ENCODE peak calls at places on chromosomes 7 and 10, in four cellular contexts. I, G, C and S are unnamed samples.

GRCh38 chr10:118500477-118501104 is 94.9 kb downstream of the PRLHR start:
- DNase-seq in I (no peak), G (no peak), C (no peak), S (no peak)

GRCh38 chr7:130897515-130898419 is 163.8 kb upstream of the KLF14 start:
- DNase-seq in I (peak), G (no peak), C (no peak), S (no peak)

GRCh38 chr7:38518516-38518915 is 112.7 kb downstream of the AMPH start:
- DNase-seq in I (no peak), G (no peak), C (no peak), S (no peak)

GRCh38 chr10:65496541-65496940 is 1429.3 kb upstream of the LRRTM3 start:
- DNase-seq in I (no peak), G (no peak), C (no peak), S (no peak)

GRCh38 chr7:56157238-56157790 is 41.1 kb upstream of the NUPR2 start:
- DNase-seq in I (no peak), G (no peak), C (no peak), S (no peak)

GRCh38 chr7:17402628-17403278 is 104.3 kb downstream of the AHR start:
- DNase-seq in I (peak), G (no peak), C (no peak), S (no peak)

GRCh38 chr10:114571316-114571999 is 86.6 kb downstream of the ABLIM1 start:
- DNase-seq in I (no peak), G (no peak), C (no peak), S (no peak)

GRCh38 chr7:2814682-2815522 is 29.2 kb downstream of the GNA12 start:
- DNase-seq in I (no peak), G (no peak), C (no peak), S (peak)

GRCh38 chr10:132167976-132168375 is 18.8 kb upstream of the DPYSL4 start:
- DNase-seq in I (no peak), G (no peak), C (no peak), S (peak)

GRCh38 chr7:39300276-39300675 is 265.9 kb upstream of the YAE1 start:
- DNase-seq in I (no peak), G (no peak), C (no peak), S (no peak)

GRCh38 chr7:29946428-29947186 is 43.0 kb downstream of the SCRN1 start:
- DNase-seq in I (no peak), G (peak), C (no peak), S (peak)

DNA sequence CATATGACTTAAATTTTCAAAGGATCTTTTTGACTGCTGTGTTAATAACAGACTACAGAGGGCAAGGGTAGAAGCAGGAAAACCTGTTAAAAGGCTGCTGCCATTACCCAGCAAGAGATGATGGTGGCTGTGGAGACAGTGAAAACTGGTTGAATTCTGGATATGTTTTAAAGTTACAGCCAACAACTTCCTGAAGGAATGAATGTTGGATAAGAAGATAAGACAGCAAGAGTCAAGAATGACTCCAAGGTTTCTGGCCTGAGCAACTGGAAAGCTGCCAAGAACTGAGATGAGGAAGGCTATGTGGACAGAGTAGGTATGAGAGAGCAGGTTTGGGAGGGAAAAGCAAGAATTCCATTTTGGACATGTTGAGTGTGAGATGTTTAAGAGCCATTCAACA is 19.1 kb downstream of the CNOT4 start:
- DNase-seq in I (no peak), G (no peak), C (peak), S (no peak)
- TF ChIP-seq NR2C2 in I (no peak), G (no peak), C (no peak), S (no peak)

GRCh38 chr7:105677803-105678583 is 96.7 kb upstream of the EFCAB10 start:
- DNase-seq in I (peak), G (no peak), C (no peak), S (no peak)

GRCh38 chr7:105675873-105676484 is 94.7 kb upstream of the EFCAB10 start:
- DNase-seq in I (no peak), G (no peak), C (no peak), S (no peak)

GRCh38 chr7:105678811-105679495 is 97.7 kb upstream of the EFCAB10 start:
- DNase-seq in I (no peak), G (no peak), C (no peak), S (no peak)

GRCh38 chr7:105674200-105675030 is 93.1 kb upstream of the EFCAB10 start:
- DNase-seq in I (no peak), G (no peak), C (no peak), S (no peak)

DNA sequence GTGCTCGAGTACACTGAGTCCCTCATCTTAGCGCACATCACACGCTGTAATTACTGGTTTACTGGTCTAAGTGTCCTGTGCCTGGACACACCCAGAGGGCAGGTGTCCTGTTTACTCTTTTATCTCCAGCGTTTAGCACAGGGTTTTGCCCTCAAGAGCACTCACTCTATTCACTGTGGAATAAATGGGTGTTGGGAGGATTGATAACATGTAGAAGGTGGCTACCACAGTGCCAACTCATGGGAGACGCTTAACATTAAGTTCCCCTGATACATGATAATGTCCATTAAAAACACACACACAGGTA is 96.1 kb upstream of the EFCAB10 start:
- DNase-seq in I (no peak), G (no peak), C (no peak), S (no peak)
- TF ChIP-seq ETV6 in I (no peak), G (no peak), C (no peak), S (no peak)

DNA sequence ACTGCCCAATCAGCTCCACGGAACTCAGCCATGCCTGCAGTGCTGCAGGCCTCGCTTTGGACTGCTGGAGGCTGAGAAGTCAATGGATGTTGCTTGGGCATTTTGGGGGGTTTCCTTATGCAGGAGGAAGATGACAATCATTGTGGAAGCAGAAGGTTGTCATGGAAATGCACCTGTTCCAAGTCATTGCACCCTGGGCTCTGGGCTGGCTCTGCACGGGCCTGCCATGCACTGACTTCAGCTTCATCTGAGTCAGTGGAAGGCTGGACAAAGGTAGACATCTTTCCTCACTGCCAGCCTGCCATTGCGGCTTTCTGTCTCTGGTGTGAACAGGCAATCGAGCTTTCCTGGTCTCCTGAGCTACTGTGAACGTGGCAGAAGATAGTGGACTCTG is 217.4 kb downstream of the RPS24 start:
- DNase-seq in I (no peak), G (no peak), C (no peak), S (no peak)
- TF ChIP-seq CREB1 in I (no peak), G (no peak), C (no peak), S (no peak)

GRCh38 chr10:13890617-13891541 is 304.1 kb downstream of the PRPF18 start:
- DNase-seq in I (no peak), G (no peak), C (no peak), S (no peak)
- TF ChIP-seq NR2C2 in I (no peak), G (no peak), C (no peak), S (no peak)

GRCh38 chr7:122438492-122438891 is 133.9 kb upstream of the FEZF1 start:
- DNase-seq in I (no peak), G (no peak), C (no peak), S (no peak)
- TF ChIP-seq ETV6 in I (no peak), G (no peak), C (no peak), S (no peak)

DNA sequence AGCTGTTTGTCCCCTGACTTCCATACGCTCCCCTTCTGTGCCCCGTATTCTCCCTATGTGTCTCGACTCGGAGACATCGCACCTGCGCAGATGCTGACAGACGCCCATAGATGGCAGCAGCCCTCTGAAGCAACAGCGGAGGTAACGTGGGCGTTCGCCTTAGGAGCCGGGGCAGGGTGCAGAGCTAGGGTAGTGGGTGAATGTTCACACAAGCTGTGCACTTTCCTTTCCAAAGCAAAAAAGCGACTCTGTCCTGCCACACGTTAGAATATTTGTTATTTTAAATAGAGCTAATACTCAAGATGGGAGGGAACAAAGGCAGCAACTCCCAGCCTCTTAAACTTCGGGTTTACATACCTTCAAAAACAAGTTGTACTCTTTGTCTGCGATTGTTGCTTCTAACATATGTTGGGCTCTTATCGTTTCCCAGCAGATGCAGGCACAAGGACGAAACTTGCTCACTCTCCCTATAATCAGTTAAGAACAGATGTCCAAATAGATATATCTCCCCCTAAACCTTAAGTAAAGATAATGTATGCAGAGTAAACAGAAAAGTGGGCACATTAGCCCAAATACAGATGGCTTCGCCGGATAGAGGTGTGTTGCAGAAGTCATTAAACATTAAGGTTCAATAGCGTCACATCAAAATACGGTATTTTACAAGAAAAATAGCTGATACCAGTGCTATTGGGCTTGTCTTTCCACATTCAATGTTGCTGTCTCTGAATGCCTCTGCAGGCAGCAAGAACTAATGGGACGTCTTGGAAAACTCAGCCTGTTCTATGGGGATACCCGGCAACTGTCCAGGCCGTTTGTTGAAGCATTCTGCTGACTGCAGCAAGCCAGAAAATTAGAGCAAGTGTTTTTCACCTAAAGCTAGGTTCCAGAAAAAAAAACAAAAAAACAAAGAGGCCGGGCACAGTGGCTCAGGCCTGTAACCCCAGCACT is 340.3 kb upstream of the PRKCQ start:
- DNase-seq in I (no peak), G (peak), C (peak), S (peak)
- TF ChIP-seq CREB1 in I (no peak), G (no peak), C (peak), S (no peak)

DNA sequence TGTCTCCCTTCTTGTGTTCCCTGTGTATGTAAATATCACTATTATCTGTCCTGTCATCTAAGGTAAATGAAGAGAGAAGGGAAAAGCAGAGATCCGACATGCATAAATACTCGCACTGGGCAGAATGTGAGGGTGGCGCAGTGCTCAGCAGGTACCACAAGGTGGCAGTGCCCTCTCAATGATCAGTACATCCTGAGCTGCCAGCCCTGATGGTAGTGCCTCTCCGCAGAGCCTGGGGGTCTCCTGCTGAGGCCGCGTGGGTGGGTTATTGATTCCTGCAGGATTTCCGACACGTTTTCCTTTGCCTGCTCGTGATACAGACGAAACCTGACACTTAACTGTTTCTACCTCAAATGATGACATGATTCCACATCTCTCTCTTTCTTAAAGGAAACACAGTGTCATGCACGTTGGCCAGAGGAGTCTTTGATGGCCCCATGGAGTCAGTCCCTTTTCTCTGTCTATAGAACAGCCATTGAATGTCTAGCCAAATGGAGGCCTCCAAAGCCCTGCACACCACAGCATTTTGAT is 19.8 kb downstream of the RGR start:
- DNase-seq in I (no peak), G (peak), C (peak), S (peak)
- TF ChIP-seq NR2C2 in I (no peak), G (no peak), C (no peak), S (no peak)

DNA sequence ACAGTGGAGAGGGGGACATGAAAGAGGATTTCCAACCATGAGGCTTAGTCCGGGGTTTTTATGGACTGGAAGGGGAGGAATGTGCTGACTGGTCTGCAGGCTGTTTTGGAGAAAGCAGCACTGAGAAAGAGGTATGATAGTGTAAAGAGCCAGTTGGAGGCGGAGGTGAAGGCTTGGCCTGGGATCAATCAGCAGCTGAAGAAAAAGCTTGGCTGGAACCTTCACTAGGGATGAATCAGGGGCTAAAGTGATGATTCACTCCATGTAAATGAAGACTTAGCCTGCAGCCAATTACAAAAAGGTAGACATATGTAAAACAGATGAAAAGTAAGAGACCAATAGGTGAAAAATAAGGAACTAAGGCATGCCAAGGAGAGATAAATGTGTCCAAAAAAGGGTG is 1382.6 kb downstream of the GATA3 start:
- DNase-seq in I (no peak), G (no peak), C (no peak), S (no peak)
- TF ChIP-seq ETV6 in I (no peak), G (no peak), C (no peak), S (no peak)

DNA sequence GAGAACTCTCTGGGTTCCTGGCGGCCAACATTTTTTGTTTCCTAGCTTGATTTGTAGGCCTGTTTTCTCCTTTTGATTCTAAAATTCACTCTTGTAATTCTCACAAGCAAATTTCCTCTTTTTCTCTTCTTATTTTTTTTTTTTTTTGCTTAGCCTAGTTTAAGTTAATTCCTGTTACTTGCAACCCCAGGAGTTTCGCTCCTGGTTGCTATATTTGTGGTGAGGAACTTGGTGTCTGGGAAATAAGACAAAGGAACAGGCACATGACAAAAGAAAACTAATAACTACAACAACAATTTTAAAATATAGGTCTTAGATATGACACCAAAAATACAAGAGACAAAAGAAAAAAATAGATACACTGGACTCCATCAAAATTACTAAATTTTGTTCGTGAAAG is 6.7 kb downstream of the AOAH start:
- DNase-seq in I (no peak), G (no peak), C (no peak), S (no peak)
- TF ChIP-seq CREB1 in I (no peak), G (no peak), C (no peak), S (no peak)